ENCODE peak calls at places on chromosomes 7 and 10, in ten cellular contexts. One of them, this sample, is unnamed.

GRCh38 chr10:36531621-36532020 is 593.8 kb upstream of the ANKRD30A start:
- DNase-seq in right atrium auricular region: no peak
- DNase-seq in transverse colon: no peak
- DNase-seq in Karpas-422: no peak
- DNase-seq in IMR-90: peak
- DNase-seq in GM06990: no peak
- DNase-seq in PC-3: peak
- DNase-seq in lower leg skin: no peak
- DNase-seq in body of pancreas: no peak
- DNase-seq in CD4-positive, CD25-positive, alpha-beta regulatory T cell: no peak
- DNase-seq in this sample: no peak

GRCh38 chr10:122567056-122567660 is 6.6 kb downstream of the DMBT1 start:
- DNase-seq in IMR-90: no peak
- DNase-seq in PC-3: peak
- DNase-seq in GM06990: no peak
- DNase-seq in transverse colon: peak
- DNase-seq in CD4-positive, CD25-positive, alpha-beta regulatory T cell: no peak
- DNase-seq in lower leg skin: no peak
- DNase-seq in Karpas-422: peak
- DNase-seq in right atrium auricular region: no peak
- DNase-seq in body of pancreas: peak
- DNase-seq in this sample: no peak

GRCh38 chr7:96723622-96724021 is 14.0 kb upstream of the SEM1 start:
- DNase-seq in CD4-positive, CD25-positive, alpha-beta regulatory T cell: no peak
- DNase-seq in Karpas-422: no peak
- DNase-seq in IMR-90: no peak
- DNase-seq in GM06990: no peak
- DNase-seq in transverse colon: no peak
- DNase-seq in lower leg skin: no peak
- DNase-seq in PC-3: no peak
- DNase-seq in right atrium auricular region: no peak
- DNase-seq in body of pancreas: no peak
- DNase-seq in this sample: no peak

GRCh38 chr10:102783541-102783930 is 39.8 kb downstream of the WBP1L start:
- DNase-seq in body of pancreas: no peak
- DNase-seq in lower leg skin: no peak
- DNase-seq in Karpas-422: no peak
- DNase-seq in right atrium auricular region: no peak
- DNase-seq in GM06990: no peak
- DNase-seq in IMR-90: no peak
- DNase-seq in PC-3: peak
- DNase-seq in CD4-positive, CD25-positive, alpha-beta regulatory T cell: no peak
- DNase-seq in transverse colon: no peak
- DNase-seq in this sample: no peak

GRCh38 chr10:125624800-125625199 is 58.2 kb downstream of the TEX36 start:
- DNase-seq in right atrium auricular region: no peak
- DNase-seq in body of pancreas: peak
- DNase-seq in PC-3: no peak
- DNase-seq in GM06990: no peak
- DNase-seq in IMR-90: no peak
- DNase-seq in transverse colon: no peak
- DNase-seq in lower leg skin: no peak
- DNase-seq in Karpas-422: peak
- DNase-seq in CD4-positive, CD25-positive, alpha-beta regulatory T cell: no peak
- DNase-seq in this sample: no peak

GRCh38 chr7:84364708-84365107 is 170.1 kb upstream of the SEMA3A start:
- DNase-seq in Karpas-422: no peak
- DNase-seq in IMR-90: peak
- DNase-seq in body of pancreas: no peak
- DNase-seq in CD4-positive, CD25-positive, alpha-beta regulatory T cell: no peak
- DNase-seq in PC-3: peak
- DNase-seq in right atrium auricular region: no peak
- DNase-seq in lower leg skin: no peak
- DNase-seq in GM06990: no peak
- DNase-seq in transverse colon: no peak
- DNase-seq in this sample: no peak

GRCh38 chr10:6061056-6061455 is 1.1 kb downstream of the IL2RA start:
- DNase-seq in PC-3: no peak
- DNase-seq in CD4-positive, CD25-positive, alpha-beta regulatory T cell: no peak
- DNase-seq in IMR-90: no peak
- DNase-seq in right atrium auricular region: no peak
- DNase-seq in body of pancreas: peak
- DNase-seq in Karpas-422: no peak
- DNase-seq in lower leg skin: peak
- DNase-seq in transverse colon: no peak
- DNase-seq in GM06990: no peak
- DNase-seq in this sample: no peak

GRCh38 chr7:4136501-4137110 is 545.5 kb upstream of the FOXK1 start:
- DNase-seq in CD4-positive, CD25-positive, alpha-beta regulatory T cell: no peak
- DNase-seq in body of pancreas: no peak
- DNase-seq in Karpas-422: peak
- DNase-seq in transverse colon: no peak
- DNase-seq in lower leg skin: no peak
- DNase-seq in PC-3: no peak
- DNase-seq in IMR-90: no peak
- DNase-seq in GM06990: no peak
- DNase-seq in right atrium auricular region: no peak
- DNase-seq in this sample: no peak

GRCh38 chr10:79386637-79387465 is 39.6 kb downstream of the PPIF start:
- DNase-seq in body of pancreas: no peak
- DNase-seq in CD4-positive, CD25-positive, alpha-beta regulatory T cell: no peak
- DNase-seq in IMR-90: no peak
- DNase-seq in right atrium auricular region: peak
- DNase-seq in transverse colon: peak
- DNase-seq in Karpas-422: no peak
- DNase-seq in lower leg skin: peak
- DNase-seq in GM06990: no peak
- DNase-seq in PC-3: no peak
- DNase-seq in this sample: peak

GRCh38 chr10:44044549-44044948 is 340.3 kb downstream of the CXCL12 start:
- DNase-seq in body of pancreas: no peak
- DNase-seq in Karpas-422: no peak
- DNase-seq in CD4-positive, CD25-positive, alpha-beta regulatory T cell: no peak
- DNase-seq in lower leg skin: peak
- DNase-seq in GM06990: no peak
- DNase-seq in PC-3: no peak
- DNase-seq in IMR-90: no peak
- DNase-seq in transverse colon: no peak
- DNase-seq in right atrium auricular region: peak
- DNase-seq in this sample: no peak

GRCh38 chr7:40231796-40232195 is 97.0 kb downstream of the SUGCT start:
- DNase-seq in CD4-positive, CD25-positive, alpha-beta regulatory T cell: no peak
- DNase-seq in body of pancreas: no peak
- DNase-seq in PC-3: no peak
- DNase-seq in lower leg skin: no peak
- DNase-seq in GM06990: no peak
- DNase-seq in IMR-90: no peak
- DNase-seq in Karpas-422: no peak
- DNase-seq in transverse colon: no peak
- DNase-seq in right atrium auricular region: no peak
- DNase-seq in this sample: no peak

GRCh38 chr10:89480047-89480446 is 55.3 kb downstream of the SLC16A12 start:
- DNase-seq in PC-3: no peak
- DNase-seq in GM06990: no peak
- DNase-seq in body of pancreas: peak
- DNase-seq in Karpas-422: no peak
- DNase-seq in IMR-90: peak
- DNase-seq in lower leg skin: no peak
- DNase-seq in transverse colon: no peak
- DNase-seq in right atrium auricular region: no peak
- DNase-seq in CD4-positive, CD25-positive, alpha-beta regulatory T cell: no peak
- DNase-seq in this sample: no peak

GRCh38 chr10:35555962-35556930 is 48.9 kb upstream of the GJD4 start:
- DNase-seq in transverse colon: no peak
- DNase-seq in IMR-90: no peak
- DNase-seq in PC-3: peak
- DNase-seq in Karpas-422: no peak
- DNase-seq in right atrium auricular region: no peak
- DNase-seq in lower leg skin: no peak
- DNase-seq in body of pancreas: no peak
- DNase-seq in GM06990: no peak
- DNase-seq in CD4-positive, CD25-positive, alpha-beta regulatory T cell: no peak
- DNase-seq in this sample: no peak

GRCh38 chr10:133405844-133406527 is 12.0 kb downstream of the MTG1 start:
- DNase-seq in GM06990: no peak
- DNase-seq in IMR-90: peak
- DNase-seq in right atrium auricular region: no peak
- DNase-seq in body of pancreas: no peak
- DNase-seq in Karpas-422: peak
- DNase-seq in PC-3: no peak
- DNase-seq in transverse colon: no peak
- DNase-seq in lower leg skin: no peak
- DNase-seq in CD4-positive, CD25-positive, alpha-beta regulatory T cell: no peak
- DNase-seq in this sample: no peak
- H3K4me3 ChIP-seq in GM06990: no peak
- H3K4me3 ChIP-seq in IMR-90: no peak
- H3K4me3 ChIP-seq in right atrium auricular region: no peak
- H3K4me3 ChIP-seq in body of pancreas: no peak
- H3K4me3 ChIP-seq in Karpas-422: no peak
- H3K4me3 ChIP-seq in PC-3: no peak
- H3K4me3 ChIP-seq in transverse colon: no peak
- H3K4me3 ChIP-seq in lower leg skin: no peak
- H3K4me3 ChIP-seq in CD4-positive, CD25-positive, alpha-beta regulatory T cell: peak
- H3K4me3 ChIP-seq in this sample: no peak

DNA sequence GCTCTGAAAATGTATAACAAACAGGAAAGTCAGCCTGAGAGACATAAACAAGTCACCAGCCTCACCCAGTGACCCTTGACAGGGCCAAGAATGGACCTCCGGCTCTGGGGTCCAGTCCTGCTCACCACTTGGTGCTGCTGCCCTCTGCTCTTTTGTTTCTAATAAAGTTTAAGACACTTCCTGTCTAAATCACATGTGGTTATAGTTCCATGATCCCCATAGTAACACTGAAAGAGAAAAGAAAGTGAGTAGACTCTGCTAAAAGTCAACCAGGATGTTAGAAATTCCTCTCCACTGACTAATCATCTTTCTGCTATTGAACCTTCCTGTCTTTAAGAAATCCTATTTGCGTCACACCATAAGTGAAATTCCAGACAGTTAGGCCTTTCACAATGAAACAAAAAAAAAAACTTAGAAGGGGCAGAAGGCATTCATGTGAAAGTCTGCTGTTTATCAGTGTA is 179.2 kb upstream of the BET1 start:
- DNase-seq in GM06990: no peak
- DNase-seq in transverse colon: no peak
- DNase-seq in Karpas-422: no peak
- DNase-seq in right atrium auricular region: no peak
- DNase-seq in IMR-90: peak
- DNase-seq in PC-3: peak
- DNase-seq in CD4-positive, CD25-positive, alpha-beta regulatory T cell: no peak
- DNase-seq in body of pancreas: no peak
- DNase-seq in lower leg skin: no peak
- DNase-seq in this sample: no peak
- H3K4me3 ChIP-seq in GM06990: no peak
- H3K4me3 ChIP-seq in transverse colon: no peak
- H3K4me3 ChIP-seq in Karpas-422: no peak
- H3K4me3 ChIP-seq in right atrium auricular region: no peak
- H3K4me3 ChIP-seq in IMR-90: peak
- H3K4me3 ChIP-seq in PC-3: peak
- H3K4me3 ChIP-seq in CD4-positive, CD25-positive, alpha-beta regulatory T cell: no peak
- H3K4me3 ChIP-seq in body of pancreas: no peak
- H3K4me3 ChIP-seq in lower leg skin: no peak
- H3K4me3 ChIP-seq in this sample: no peak

GRCh38 chr7:65912220-65912619 is 39.3 kb downstream of the VKORC1L1 start:
- DNase-seq in right atrium auricular region: no peak
- DNase-seq in transverse colon: no peak
- DNase-seq in GM06990: no peak
- DNase-seq in CD4-positive, CD25-positive, alpha-beta regulatory T cell: no peak
- DNase-seq in IMR-90: no peak
- DNase-seq in Karpas-422: no peak
- DNase-seq in lower leg skin: no peak
- DNase-seq in body of pancreas: no peak
- DNase-seq in PC-3: no peak
- DNase-seq in this sample: no peak
- H3K4me3 ChIP-seq in right atrium auricular region: no peak
- H3K4me3 ChIP-seq in transverse colon: no peak
- H3K4me3 ChIP-seq in GM06990: no peak
- H3K4me3 ChIP-seq in CD4-positive, CD25-positive, alpha-beta regulatory T cell: no peak
- H3K4me3 ChIP-seq in IMR-90: no peak
- H3K4me3 ChIP-seq in Karpas-422: no peak
- H3K4me3 ChIP-seq in lower leg skin: no peak
- H3K4me3 ChIP-seq in body of pancreas: no peak
- H3K4me3 ChIP-seq in PC-3: no peak
- H3K4me3 ChIP-seq in this sample: no peak

DNA sequence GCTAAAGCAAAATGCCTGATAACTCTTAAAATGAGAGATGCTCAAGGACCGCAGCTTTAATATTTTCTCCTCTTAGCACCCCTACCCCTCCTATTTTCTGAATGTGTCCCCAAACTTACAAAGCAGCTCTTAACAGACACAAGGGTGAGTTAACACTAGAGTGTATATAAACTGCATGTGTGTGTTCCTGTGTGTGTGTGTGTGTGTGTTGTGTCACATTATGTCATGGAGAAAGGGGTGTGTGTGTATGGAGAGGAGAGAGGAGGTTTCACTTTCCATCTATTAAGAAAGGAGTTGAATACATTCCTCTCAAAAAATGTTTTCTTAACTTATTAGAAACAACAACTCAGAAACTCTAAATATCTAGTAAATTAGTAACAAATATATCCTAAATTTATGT is 1.2 kb downstream of the PTN start:
- DNase-seq in PC-3: no peak
- DNase-seq in CD4-positive, CD25-positive, alpha-beta regulatory T cell: no peak
- DNase-seq in Karpas-422: no peak
- DNase-seq in lower leg skin: no peak
- DNase-seq in transverse colon: no peak
- DNase-seq in GM06990: no peak
- DNase-seq in IMR-90: peak
- DNase-seq in right atrium auricular region: no peak
- DNase-seq in body of pancreas: no peak
- DNase-seq in this sample: no peak
- H3K4me3 ChIP-seq in PC-3: no peak
- H3K4me3 ChIP-seq in CD4-positive, CD25-positive, alpha-beta regulatory T cell: no peak
- H3K4me3 ChIP-seq in Karpas-422: no peak
- H3K4me3 ChIP-seq in lower leg skin: no peak
- H3K4me3 ChIP-seq in transverse colon: peak
- H3K4me3 ChIP-seq in GM06990: no peak
- H3K4me3 ChIP-seq in IMR-90: peak
- H3K4me3 ChIP-seq in right atrium auricular region: no peak
- H3K4me3 ChIP-seq in body of pancreas: no peak
- H3K4me3 ChIP-seq in this sample: no peak

This sample was measured in CD8-positive, alpha-beta memory T cell.